ENCODE peak calls at places on chromosomes 3 and 15, in nine cellular contexts. I, Z, N, S, F, L, C, H and Y are unnamed samples.

GRCh38 chr3:23779841-23780240 is 25.9 kb upstream of the UBE2E1 start:
- DNase-seq in I (no peak), Z (no peak), N (no peak), S (no peak), F (no peak), L (no peak), C (no peak), H (no peak), Y (no peak)

GRCh38 chr15:76310470-76311070 is 699 bp downstream of the ETFA start:
- DNase-seq in I (no peak), Z (no peak), N (no peak), S (no peak), F (no peak), L (no peak), C (no peak), H (no peak), Y (no peak)

GRCh38 chr3:13623101-13623654 is 74.3 kb downstream of the FBLN2 start:
- DNase-seq in I (no peak), Z (no peak), N (no peak), S (peak; percentile 31), F (no peak), L (no peak), C (no peak), H (no peak), Y (no peak)

GRCh38 chr15:92664178-92664900 is 8.8 kb upstream of the FAM174B start:
- DNase-seq in I (no peak), Z (no peak), N (no peak), S (no peak), F (no peak), L (no peak), C (no peak), H (no peak), Y (peak; percentile 77)

GRCh38 chr3:48435223-48435595 is 4.7 kb downstream of the CCDC51 start:
- DNase-seq in I (peak; percentile 29), Z (no peak), N (no peak), S (no peak), F (peak; percentile 57), L (no peak), C (no peak), H (no peak), Y (no peak)

GRCh38 chr3:66053009-66053782 is 14.5 kb upstream of the MAGI1 start:
- DNase-seq in I (peak; percentile 48), Z (no peak), N (no peak), S (peak; percentile 61), F (no peak), L (no peak), C (no peak), H (no peak), Y (no peak)

GRCh38 chr15:98983333-98983732 is 24.3 kb downstream of the PGPEP1L start:
- DNase-seq in I (peak; percentile 51), Z (no peak), N (peak; percentile 16), S (peak; percentile 32), F (peak; percentile 74), L (peak; percentile 32), C (no peak), H (no peak), Y (peak; percentile 91)

GRCh38 chr3:45929042-45929679 is 14.1 kb upstream of the CXCR6 start:
- DNase-seq in I (no peak), Z (no peak), N (peak; percentile 47), S (peak; percentile 41), F (peak; percentile 65), L (no peak), C (no peak), H (no peak), Y (no peak)

GRCh38 chr15:66253643-66254363 is at the start of gene MEGF11:
- DNase-seq in I (peak; percentile 54), Z (no peak), N (peak; percentile 13), S (no peak), F (no peak), L (no peak), C (no peak), H (no peak), Y (no peak)

GRCh38 chr3:166291510-166291909 is 454.3 kb upstream of the BCHE start:
- DNase-seq in I (no peak), Z (no peak), N (no peak), S (no peak), F (no peak), L (no peak), C (no peak), H (peak; percentile 15), Y (no peak)

GRCh38 chr3:5136619-5137429 is 14.7 kb downstream of the ARL8B start:
- DNase-seq in I (no peak), Z (no peak), N (no peak), S (no peak), F (no peak), L (no peak), C (no peak), H (no peak), Y (no peak)

GRCh38 chr3:112647122-112647521 is 6.2 kb upstream of the CCDC80 start:
- DNase-seq in I (no peak), Z (no peak), N (no peak), S (no peak), F (no peak), L (no peak), C (no peak), H (no peak), Y (no peak)

GRCh38 chr3:170657312-170657711 is 71.4 kb upstream of the SLC7A14 start:
- DNase-seq in I (no peak), Z (no peak), N (no peak), S (no peak), F (no peak), L (no peak), C (no peak), H (no peak), Y (no peak)

GRCh38 chr3:8911781-8912180 is 51.5 kb downstream of the RAD18 start:
- DNase-seq in I (no peak), Z (no peak), N (no peak), S (no peak), F (no peak), L (no peak), C (no peak), H (no peak), Y (no peak)

GRCh38 chr3:185677146-185677829 is 91.2 kb downstream of the SENP2 start:
- DNase-seq in I (no peak), Z (no peak), N (no peak), S (no peak), F (no peak), L (no peak), C (no peak), H (no peak), Y (no peak)

GRCh38 chr15:55846108-55846707 is 103.3 kb upstream of the PRTG start:
- DNase-seq in I (no peak), Z (peak; percentile 35), N (peak; percentile 23), S (no peak), F (no peak), L (no peak), C (no peak), H (peak; percentile 31), Y (no peak)

GRCh38 chr15:42157981-42158765 is 1.7 kb upstream of the PLA2G4F start:
- DNase-seq in I (no peak), Z (no peak), N (no peak), S (peak; percentile 11), F (no peak), L (no peak), C (peak; percentile 45), H (no peak), Y (no peak)

GRCh38 chr3:31704651-31705179 is 172.0 kb downstream of the STT3B start:
- DNase-seq in I (no peak), Z (no peak), N (peak; percentile 66), S (peak; percentile 82), F (no peak), L (no peak), C (no peak), H (no peak), Y (no peak)

DNA sequence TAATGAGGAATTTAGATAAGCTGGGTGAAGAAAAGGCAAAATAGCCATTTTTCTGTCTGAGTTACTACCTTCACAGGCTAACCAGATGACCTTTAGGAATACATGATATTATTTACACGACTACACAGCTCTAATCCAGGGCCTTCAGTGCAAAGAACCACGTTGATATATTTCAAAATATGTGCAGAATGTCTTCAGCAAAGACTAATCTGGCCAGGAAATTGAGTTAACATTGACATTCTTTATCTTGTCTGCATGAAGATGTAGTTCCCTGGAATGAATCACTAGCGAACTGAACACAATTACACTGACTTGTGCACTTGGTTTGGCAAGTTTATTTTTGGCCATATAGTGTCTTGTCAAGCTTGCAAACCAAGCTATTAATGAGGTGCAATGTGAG is 41.4 kb downstream of the PDHB start:
- DNase-seq in I (no peak), Z (no peak), N (no peak), S (no peak), F (no peak), L (no peak), C (no peak), H (no peak), Y (no peak)
- TF ChIP-seq EP300 in I (no peak), Z (no peak), N (no peak), S (no peak), F (no peak), L (no peak), C (no peak), H (no peak), Y (no peak)

DNA sequence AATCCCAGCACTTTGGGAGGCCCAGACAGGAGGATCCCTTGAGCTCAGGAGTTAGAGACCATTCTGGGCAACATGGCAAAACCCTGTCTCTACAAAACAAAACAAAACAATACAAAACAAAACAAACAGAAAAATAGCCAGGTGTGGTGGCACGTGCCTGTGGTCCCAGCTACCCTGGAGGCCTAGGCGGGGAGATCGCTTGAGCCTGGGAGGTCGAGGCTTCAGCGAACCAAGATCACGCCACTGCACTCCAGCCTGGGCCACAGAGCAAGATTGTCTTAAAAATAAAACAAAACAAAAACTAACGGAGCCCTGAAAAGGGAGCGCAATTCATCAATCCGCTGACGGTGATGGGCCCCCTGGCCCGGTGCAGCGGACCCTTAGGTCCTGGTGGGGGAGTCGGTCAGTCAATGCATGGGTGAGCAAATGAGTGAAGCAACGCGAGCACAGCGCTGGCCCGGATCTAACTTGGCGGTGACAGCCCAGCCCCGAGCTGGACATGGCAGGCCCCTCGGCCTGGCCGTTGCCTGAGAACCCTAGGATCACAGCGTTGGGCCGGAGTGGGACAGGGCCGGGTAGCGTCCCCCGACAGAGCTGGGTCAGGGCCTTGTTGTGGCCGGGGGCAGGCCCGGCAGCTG is 52.4 kb upstream of the BLM start:
- DNase-seq in I (peak; percentile 68), Z (no peak), N (peak; percentile 31), S (no peak), F (peak; percentile 75), L (no peak), C (no peak), H (no peak), Y (no peak)
- TF ChIP-seq POLR2A in I (no peak), Z (peak; percentile 28), N (no peak), S (no peak), F (no peak), L (no peak), C (no peak), H (no peak), Y (no peak)

GRCh38 chr3:194110483-194110882 is 25.5 kb upstream of the HES1 start:
- DNase-seq in I (no peak), Z (no peak), N (no peak), S (no peak), F (no peak), L (no peak), C (no peak), H (no peak), Y (no peak)
- H3K27me3 ChIP-seq in I (no peaks in the 10 kb centered on the region), Z (peaks cover 2% of the 10 kb centered on the region), N (no peaks in the 10 kb centered on the region), S (no peaks in the 10 kb centered on the region), F (no peaks in the 10 kb centered on the region), L (no peaks in the 10 kb centered on the region), C (no peaks in the 10 kb centered on the region), H (no peaks in the 10 kb centered on the region), Y (no peaks in the 10 kb centered on the region)

DNA sequence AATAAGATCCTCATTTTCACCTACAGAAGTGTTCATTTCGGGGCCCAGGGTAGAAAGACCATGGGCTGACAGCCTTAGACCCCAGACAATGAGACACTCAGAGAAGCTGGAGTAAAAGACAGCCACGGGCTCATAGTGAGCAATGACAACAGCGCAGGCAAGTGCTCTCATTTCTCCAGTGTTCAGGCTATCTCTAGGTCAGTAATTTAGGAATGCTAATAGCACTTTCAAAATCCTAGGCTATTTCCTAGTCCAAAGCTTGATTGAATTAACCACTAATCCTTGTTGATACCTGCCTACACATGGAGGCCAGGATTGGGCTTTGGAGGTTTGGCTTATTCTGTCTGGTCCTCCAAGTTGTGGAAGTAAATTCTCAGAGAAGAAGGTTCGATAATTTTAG is 44.4 kb downstream of the FBN1 start:
- DNase-seq in I (no peak), Z (no peak), N (no peak), S (no peak), F (no peak), L (no peak), C (no peak), H (no peak), Y (no peak)
- TF ChIP-seq EP300 in I (no peak), Z (no peak), N (no peak), S (no peak), F (no peak), L (no peak), C (no peak), H (no peak), Y (no peak)